ENCODE peak calls at places on chromosome 9, in nine cellular contexts. V is mucosa of descending colon; J is ovary; X is esophagus squamous epithelium; K is RWPE2; A is tibial artery; Y is CD8-positive, alpha-beta T cell; L is cardiac muscle cell; F is IMR-90. W is an unnamed sample.

GRCh38 chr9:85610074-85610855 is 131.5 kb downstream of the AGTPBP1 start:
- DNase-seq in X (no peak), K (no peak), V (no peak), A (no peak), F (peak; percentile 82), Y (no peak), J (no peak), L (peak; percentile 67), W (peak; percentile 20)

GRCh38 chr9:27125030-27125429 is 16.0 kb downstream of the TEK start:
- DNase-seq in Y (no peak), J (peak; percentile 69), K (peak; percentile 58), X (no peak), L (no peak), V (peak; percentile 44), F (peak; percentile 99), A (no peak), W (no peak)

GRCh38 chr9:96048116-96048953 is 172.8 kb downstream of the ERCC6L2 start:
- DNase-seq in V (no peak), Y (no peak), L (peak; percentile 44), A (peak; percentile 75), K (no peak), X (no peak), F (no peak), J (no peak), W (peak; percentile 56)

GRCh38 chr9:133686642-133687575 is 50.7 kb downstream of the DBH start:
- DNase-seq in Y (no peak), A (no peak), L (no peak), X (no peak), K (no peak), F (no peak), V (peak; percentile 3), J (no peak), W (peak; percentile 88)

GRCh38 chr9:93319301-93319991 is 132.0 kb upstream of the FAM120A start:
- DNase-seq in J (no peak), F (no peak), Y (no peak), V (no peak), X (no peak), A (peak; percentile 64), K (peak; percentile 37), L (no peak), W (peak; percentile 45)

GRCh38 chr9:114484854-114485443 is 20.3 kb downstream of the WHRN start:
- DNase-seq in F (peak; percentile 87), K (no peak), L (no peak), A (no peak), V (no peak), X (no peak), Y (peak; percentile 58), J (no peak), W (no peak)

GRCh38 chr9:108535526-108535925 is 320.3 kb downstream of the ACTL7B start:
- DNase-seq in L (no peak), Y (no peak), J (no peak), V (no peak), F (no peak), K (no peak), A (no peak), X (no peak), W (no peak)

GRCh38 chr9:134328841-134329575 is 2.8 kb downstream of the RXRA start:
- DNase-seq in L (peak; percentile 41), K (no peak), Y (no peak), A (peak; percentile 90), X (no peak), F (no peak), J (peak; percentile 77), V (peak; percentile 80), W (peak; percentile 47)

GRCh38 chr9:34589656-34590375 is at the start of gene CNTFR:
- DNase-seq in L (peak; percentile 81), J (peak; percentile 78), A (peak; percentile 75), X (no peak), F (no peak), Y (no peak), K (no peak), V (peak; percentile 59), W (peak; percentile 34)

GRCh38 chr9:21789541-21790037 is 12.8 kb upstream of the MTAP start:
- DNase-seq in J (no peak), X (no peak), A (no peak), F (peak; percentile 95), V (no peak), Y (peak; percentile 67), L (peak; percentile 83), K (no peak), W (peak; percentile 55)

GRCh38 chr9:4980046-4980727 is 4.9 kb upstream of the JAK2 start:
- DNase-seq in X (no peak), L (no peak), A (no peak), K (no peak), F (peak; percentile 34), Y (no peak), J (no peak), V (no peak), W (no peak)

DNA sequence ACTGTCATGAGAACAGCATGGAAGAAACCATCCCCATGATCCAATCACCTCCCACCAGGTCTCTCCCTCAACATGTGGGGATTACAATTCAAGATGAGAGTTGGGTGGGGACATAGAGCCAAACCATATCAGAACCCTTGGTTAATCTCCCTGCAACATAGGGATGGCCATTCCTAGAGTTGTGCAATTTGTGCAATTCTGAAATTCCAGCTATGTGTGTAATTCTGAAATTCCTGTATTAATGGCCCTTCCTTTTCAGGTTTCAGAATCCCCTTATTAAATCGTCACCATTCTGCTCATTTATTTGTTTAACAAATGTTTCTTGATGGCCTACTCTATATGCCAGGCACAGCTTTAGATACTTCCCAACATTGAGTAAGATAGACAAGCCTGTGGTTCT is 282.6 kb downstream of the SMARCA2 start:
- DNase-seq in V (no peak), Y (no peak), K (no peak), F (no peak), L (no peak), A (no peak), X (no peak), J (no peak), W (no peak)
- H3K4me1 ChIP-seq in V (no peaks in the 10 kb centered on the region), Y (no peaks in the 10 kb centered on the region), K (no peaks in the 10 kb centered on the region), F (no peaks in the 10 kb centered on the region), L (no peaks in the 10 kb centered on the region), A (no peaks in the 10 kb centered on the region), X (peaks cover 13% of the 10 kb centered on the region), J (peaks cover 2% of the 10 kb centered on the region), W (no peaks in the 10 kb centered on the region)

DNA sequence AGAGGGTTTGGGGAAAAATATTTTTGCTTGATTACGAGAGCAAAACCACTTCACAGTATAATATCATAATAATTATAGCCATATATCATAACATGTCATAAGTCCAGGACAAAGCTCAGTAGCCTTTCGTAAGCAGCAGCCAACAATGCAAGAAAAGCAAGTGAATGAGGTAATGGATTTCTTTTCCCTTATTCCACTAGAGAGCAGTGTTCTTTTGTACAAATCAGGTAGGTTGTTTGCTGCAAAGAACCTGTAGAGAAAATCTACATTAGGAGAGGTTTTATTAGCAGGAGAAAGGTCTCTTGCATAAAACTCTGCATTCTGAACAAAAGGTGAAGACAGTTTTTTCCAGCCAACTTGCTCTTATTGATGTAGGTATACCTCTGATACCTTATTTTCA is 1033.4 kb downstream of the TLE4 start:
- DNase-seq in F (peak; percentile 66), J (no peak), V (no peak), L (peak; percentile 50), X (no peak), Y (no peak), A (no peak), K (no peak), W (no peak)
- TF ChIP-seq CTCF in F (peak; percentile 53), J (no peak), V (no peak), L (peak; percentile 54), X (no peak), Y (no peak), A (peak; percentile 23), K (peak; percentile 47), W (peak; percentile 40)

DNA sequence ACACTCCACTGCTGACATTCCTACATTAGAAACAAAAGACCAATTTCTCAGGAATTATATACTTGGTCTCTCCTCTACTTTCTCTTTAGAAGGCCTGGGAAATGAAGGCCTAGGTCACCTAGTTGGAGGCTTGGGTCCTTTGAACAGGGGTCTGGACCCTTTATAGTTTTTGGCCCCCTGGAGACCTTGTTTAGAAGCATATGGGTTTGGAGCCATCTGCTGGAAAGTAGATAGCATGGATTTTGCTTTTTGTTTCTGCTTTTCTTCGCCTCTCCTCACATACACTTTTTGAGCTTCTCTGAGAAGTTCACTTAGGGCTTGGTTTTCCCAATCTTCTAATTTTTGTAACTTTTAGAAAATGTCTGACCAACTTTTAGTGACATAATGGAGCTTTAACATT is 67.1 kb upstream of the CDK20 start:
- DNase-seq in A (no peak), V (no peak), K (no peak), F (peak; percentile 22), J (no peak), X (no peak), L (no peak), Y (no peak), W (no peak)
- H3K9me3 ChIP-seq in A (peaks cover 44% of the 10 kb centered on the region), V (peaks cover 39% of the 10 kb centered on the region), K (peaks cover 18% of the 10 kb centered on the region), F (peaks cover 20% of the 10 kb centered on the region), J (no peaks in the 10 kb centered on the region), X (peaks cover 51% of the 10 kb centered on the region), L (no peaks in the 10 kb centered on the region), Y (peaks cover 12% of the 10 kb centered on the region), W (no peaks in the 10 kb centered on the region)

GRCh38 chr9:122158202-122158601 is 1.4 kb downstream of the NDUFA8 start:
- DNase-seq in Y (no peak), V (no peak), J (no peak), F (peak; percentile 43), A (no peak), L (peak; percentile 24), X (no peak), K (no peak), W (peak; percentile 10)

GRCh38 chr9:122164286-122164685 is 4.6 kb downstream of the MORN5 start:
- DNase-seq in K (no peak), V (no peak), A (no peak), J (peak; percentile 74), L (no peak), X (no peak), Y (no peak), F (no peak), W (no peak)

GRCh38 chr9:122162415-122162814 is 2.7 kb downstream of the MORN5 start:
- DNase-seq in V (no peak), Y (no peak), X (no peak), A (no peak), L (no peak), J (no peak), F (no peak), K (no peak), W (no peak)

GRCh38 chr9:122159925-122160246 is 178 bp downstream of the MORN5 start:
- DNase-seq in V (no peak), A (no peak), F (no peak), L (no peak), Y (no peak), X (no peak), J (no peak), K (no peak), W (no peak)

GRCh38 chr9:122159026-122159924 is at the start of the genes MORN5 and NDUFA8:
- DNase-seq in X (peak; percentile 64), K (peak; percentile 97), V (peak; percentile 98), Y (peak; percentile 96), A (peak; percentile 98), L (peak; percentile 98), F (peak; percentile 95), J (peak; percentile 98), W (peak; percentile 96)
- H3K4me1 ChIP-seq in X (peaks cover 46% of the 10 kb centered on the region), K (peaks cover 11% of the 10 kb centered on the region), V (peaks cover 6% of the 10 kb centered on the region), Y (peaks cover 27% of the 10 kb centered on the region), A (no peaks in the 10 kb centered on the region), L (no peaks in the 10 kb centered on the region), F (peaks cover 2% of the 10 kb centered on the region), J (peaks cover 4% of the 10 kb centered on the region), W (peaks cover 23% of the 10 kb centered on the region)

GRCh38 chr9:84238652-84239051 is 101.9 kb downstream of the SLC28A3 start:
- DNase-seq in F (no peak), K (no peak), V (no peak), X (no peak), L (no peak), A (no peak), Y (no peak), J (no peak), W (no peak)
- TF ChIP-seq CTCF in F (peak; percentile 6), K (no peak), V (no peak), X (no peak), L (peak; percentile 8), A (no peak), Y (no peak), J (no peak), W (no peak)

W was measured in thyroid gland.